ENCODE peak calls at places on chromosomes 5 and 9, in ten cellular contexts. W is gastrocnemius medialis; G is stomach; L is lung; P is Panc1; V is transverse colon; O is CD8-positive, alpha-beta T cell; Y is upper lobe of right lung; E is left ventricle myocardium inferior; C is psoas muscle. D is an unnamed sample.

GRCh38 chr5:103444333-103445038 is 118.1 kb downstream of the NUDT12 start:
- DNase-seq in W (no peak), G (peak; percentile 34), L (no peak), P (no peak), V (peak; percentile 8), O (no peak), Y (no peak), E (no peak), C (no peak), D (no peak)

GRCh38 chr5:169070413-169070812 is 230.5 kb downstream of the SLIT3 start:
- DNase-seq in W (no peak), G (no peak), L (no peak), P (no peak), V (no peak), O (no peak), Y (no peak), E (no peak), C (no peak), D (no peak)

GRCh38 chr5:145752534-145752933 is 82.6 kb downstream of the PRELID2 start:
- DNase-seq in W (no peak), G (no peak), L (no peak), P (no peak), V (no peak), O (no peak), Y (no peak), E (no peak), C (no peak), D (no peak)

GRCh38 chr5:106241409-106241808 is 1429.3 kb downstream of the EFNA5 start:
- DNase-seq in W (no peak), G (no peak), L (no peak), P (no peak), V (no peak), O (no peak), Y (no peak), E (no peak), C (no peak), D (no peak)

GRCh38 chr5:51389582-51390463 is 6.6 kb downstream of the ISL1 start:
- DNase-seq in W (no peak), G (no peak), L (no peak), P (no peak), V (no peak), O (no peak), Y (no peak), E (no peak), C (no peak), D (no peak)

GRCh38 chr5:75524071-75524470 is 12.4 kb downstream of the POLK start:
- DNase-seq in W (no peak), G (no peak), L (no peak), P (no peak), V (no peak), O (no peak), Y (no peak), E (no peak), C (no peak), D (no peak)

GRCh38 chr9:130715270-130716077 is 21.9 kb downstream of the EXOSC2 start:
- DNase-seq in W (no peak), G (no peak), L (no peak), P (no peak), V (no peak), O (no peak), Y (no peak), E (no peak), C (no peak), D (no peak)

GRCh38 chr9:10678010-10678409 is 65.2 kb upstream of the PTPRD start:
- DNase-seq in W (no peak), G (no peak), L (no peak), P (no peak), V (no peak), O (no peak), Y (no peak), E (no peak), C (no peak), D (no peak)

GRCh38 chr5:129852747-129853352 is 51.4 kb upstream of the CHSY3 start:
- DNase-seq in W (peak; percentile 16), G (peak; percentile 76), L (peak; percentile 72), P (peak; percentile 50), V (peak; percentile 69), O (peak; percentile 49), Y (peak; percentile 83), E (peak; percentile 67), C (peak; percentile 67), D (peak; percentile 23)

GRCh38 chr5:111142932-111143331 is 50.8 kb downstream of the WDR36 start:
- DNase-seq in W (no peak), G (no peak), L (no peak), P (no peak), V (no peak), O (no peak), Y (no peak), E (no peak), C (no peak), D (no peak)

GRCh38 chr9:134590240-134591081 is 51.1 kb upstream of the COL5A1 start:
- DNase-seq in W (no peak), G (no peak), L (peak; percentile 59), P (no peak), V (no peak), O (no peak), Y (no peak), E (no peak), C (no peak), D (no peak)

GRCh38 chr9:23557691-23558090 is 268.3 kb downstream of the ELAVL2 start:
- DNase-seq in W (no peak), G (no peak), L (no peak), P (no peak), V (no peak), O (no peak), Y (no peak), E (no peak), C (no peak), D (no peak)

DNA sequence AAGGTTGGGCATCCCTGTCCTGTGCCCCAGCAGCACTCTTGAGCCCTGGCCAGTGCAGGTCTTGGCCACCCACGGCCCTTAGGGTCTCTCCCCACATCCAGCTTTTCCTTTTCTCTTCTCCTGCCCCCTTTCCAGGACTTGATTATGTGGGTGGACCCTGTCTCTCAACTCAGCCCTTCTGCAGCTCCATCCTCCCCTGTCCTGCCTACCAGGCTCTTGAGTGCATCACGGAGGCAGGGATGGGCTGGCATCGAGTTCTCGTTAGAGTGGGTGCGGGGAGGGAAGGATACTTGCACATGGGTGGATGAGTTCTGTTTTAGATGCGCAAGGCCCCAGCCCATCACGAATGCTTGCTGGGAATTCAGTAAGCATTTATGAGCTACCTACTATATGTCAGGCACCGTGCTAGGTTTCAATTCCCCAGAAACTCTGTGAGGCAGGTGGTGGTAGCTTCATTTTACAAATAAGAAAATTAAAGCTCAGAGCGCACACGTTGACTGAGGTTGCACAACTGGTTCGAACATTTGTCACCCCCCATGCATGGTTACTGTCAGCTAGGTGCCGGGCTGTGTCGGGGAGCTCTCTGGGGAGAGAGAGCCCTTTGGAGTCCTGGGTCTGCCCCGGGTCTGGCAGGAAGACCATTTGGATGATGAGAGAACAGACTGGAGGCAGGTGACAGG is 144.6 kb upstream of the PITX1 start:
- DNase-seq in W (no peak), G (no peak), L (no peak), P (no peak), V (no peak), O (no peak), Y (no peak), E (no peak), C (no peak), D (no peak)
- H3K4me3 ChIP-seq in W (no peak overlapping the region), G (no peak overlapping the region), L (no peak overlapping the region), P (no peak overlapping the region), V (no peak overlapping the region), O (no peak overlapping the region), Y (no peak overlapping the region), E (no peak overlapping the region), C (no peak overlapping the region), D (no peak overlapping the region)

DNA sequence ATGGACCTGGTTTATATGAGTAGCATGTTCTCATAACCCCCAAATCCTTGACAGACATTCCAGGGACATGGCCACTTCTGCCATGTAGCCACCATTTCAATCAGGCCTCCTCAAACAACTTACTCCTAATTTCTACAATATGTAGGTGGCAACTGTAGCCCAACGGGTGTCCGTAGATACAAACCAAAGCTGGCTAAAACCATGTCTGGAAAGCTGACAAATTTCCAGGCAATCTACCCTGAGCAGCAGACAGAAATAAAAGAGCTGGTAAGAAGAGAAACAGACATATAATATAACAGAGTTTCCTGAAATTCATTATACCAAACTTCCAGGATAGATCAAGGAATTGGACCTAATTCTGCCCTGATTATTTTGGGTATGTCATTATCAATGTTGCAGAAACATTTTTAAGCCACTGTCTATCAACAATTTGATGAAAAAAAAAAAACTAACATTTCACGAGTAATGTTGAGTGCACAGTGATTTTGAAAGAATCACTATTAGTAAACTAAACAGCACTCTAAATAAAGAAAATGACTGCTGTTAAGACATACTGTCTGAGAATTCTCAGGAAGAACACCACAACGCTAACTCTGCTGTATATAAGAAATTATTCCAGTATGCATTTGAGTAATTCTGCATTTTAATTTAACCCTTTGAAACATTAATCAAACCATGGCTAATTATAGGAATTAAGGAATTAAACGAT is 40.6 kb downstream of the EBF1 start:
- DNase-seq in W (no peak), G (no peak), L (no peak), P (no peak), V (no peak), O (no peak), Y (no peak), E (no peak), C (no peak), D (no peak)
- H3K4me3 ChIP-seq in W (no peak overlapping the region), G (no peak overlapping the region), L (no peak overlapping the region), P (no peak overlapping the region), V (no peak overlapping the region), O (no peak overlapping the region), Y (no peak overlapping the region), E (no peak overlapping the region), C (no peak overlapping the region), D (no peak overlapping the region)

GRCh38 chr5:135468541-135468940 is 16.4 kb upstream of the TIFAB start:
- DNase-seq in W (no peak), G (no peak), L (no peak), P (no peak), V (no peak), O (no peak), Y (peak; percentile 22), E (no peak), C (no peak), D (no peak)

GRCh38 chr5:135468086-135468485 is 15.9 kb upstream of the TIFAB start:
- DNase-seq in W (no peak), G (no peak), L (no peak), P (no peak), V (no peak), O (no peak), Y (peak; percentile 20), E (no peak), C (no peak), D (no peak)

GRCh38 chr5:135467051-135467625 is 15.0 kb upstream of the TIFAB start:
- DNase-seq in W (no peak), G (no peak), L (no peak), P (no peak), V (no peak), O (no peak), Y (no peak), E (no peak), C (no peak), D (no peak)

GRCh38 chr5:135466178-135467050 is 14.3 kb upstream of the TIFAB start:
- DNase-seq in W (peak; percentile 52), G (peak; percentile 80), L (peak; percentile 79), P (no peak), V (peak; percentile 73), O (peak; percentile 65), Y (peak; percentile 88), E (peak; percentile 71), C (peak; percentile 68), D (no peak)

GRCh38 chr5:135465391-135466122 is 13.4 kb upstream of the TIFAB start:
- DNase-seq in W (no peak), G (no peak), L (no peak), P (no peak), V (no peak), O (no peak), Y (no peak), E (no peak), C (no peak), D (no peak)
- H3K4me3 ChIP-seq in W (no peak overlapping the region), G (no peak overlapping the region), L (no peak overlapping the region), P (no peak overlapping the region), V (no peak overlapping the region), O (no peak overlapping the region), Y (no peak overlapping the region), E (no peak overlapping the region), C (no peak overlapping the region), D (no peak overlapping the region)

GRCh38 chr5:179176571-179177230 is 116.5 kb downstream of the ZNF354C start:
- DNase-seq in W (no peak), G (no peak), L (no peak), P (no peak), V (no peak), O (no peak), Y (no peak), E (no peak), C (no peak), D (no peak)
- H3K4me3 ChIP-seq in W (no peak overlapping the region), G (no peak overlapping the region), L (no peak overlapping the region), P (no peak overlapping the region), V (no peak overlapping the region), O (no peak overlapping the region), Y (no peak overlapping the region), E (no peak overlapping the region), C (no peak overlapping the region), D (no peak overlapping the region)

D was measured in keratinocyte.